ENCODE peak calls at places on chromosome X, in eight cellular contexts. Q is testis, I is uterus, Z is upper lobe of left lung, Y is body of pancreas, K is K562, O is right lobe of liver, R is spleen. E is an unnamed sample.

GRCh38 chrX:97876697-97877407 is 993.1 kb downstream of the RPA4 start:
- DNase-seq in Q (no peak), I (no peak), Z (no peak), Y (no peak), K (no peak), O (no peak), R (no peak), E (no peak)

GRCh38 chrX:133943507-133943906 is 41.9 kb downstream of the GPC3 start:
- DNase-seq in Q (no peak), I (no peak), Z (no peak), Y (no peak), K (no peak), O (no peak), R (no peak), E (no peak)

GRCh38 chrX:39574178-39574577 is 523.6 kb downstream of the BCOR start:
- DNase-seq in Q (no peak), I (no peak), Z (no peak), Y (no peak), K (peak), O (no peak), R (no peak), E (no peak)

GRCh38 chrX:129831486-129831885 is 12.2 kb downstream of the ZDHHC9 start:
- DNase-seq in Q (no peak), I (no peak), Z (no peak), Y (no peak), K (no peak), O (no peak), R (no peak), E (no peak)

GRCh38 chrX:72316408-72317079 is 10.8 kb upstream of the CITED1 start:
- DNase-seq in Q (no peak), I (no peak), Z (no peak), Y (peak), K (no peak), O (no peak), R (no peak), E (no peak)

GRCh38 chrX:6460893-6461490 is 73.9 kb downstream of the VCX3A start:
- DNase-seq in Q (no peak), I (no peak), Z (no peak), Y (no peak), K (no peak), O (no peak), R (no peak), E (no peak)

GRCh38 chrX:11406109-11406755 is 113.0 kb downstream of the AMELX start:
- DNase-seq in Q (no peak), I (no peak), Z (no peak), Y (no peak), K (no peak), O (no peak), R (no peak), E (no peak)

GRCh38 chrX:53281321-53281822 is at the start of gene IQSEC2:
- DNase-seq in Q (peak), I (peak), Z (peak), Y (peak), K (peak), O (peak), R (peak), E (peak)

GRCh38 chrX:47573334-47574095 is 8.7 kb upstream of the TIMP1 start:
- DNase-seq in Q (peak), I (peak), Z (no peak), Y (no peak), K (no peak), O (no peak), R (no peak), E (no peak)

GRCh38 chrX:153944140-153944799 is at the start of gene RENBP:
- DNase-seq in Q (peak), I (no peak), Z (no peak), Y (no peak), K (peak), O (peak), R (peak), E (peak)

GRCh38 chrX:153945956-153946909 is 1.8 kb upstream of the RENBP start:
- DNase-seq in Q (no peak), I (no peak), Z (no peak), Y (no peak), K (no peak), O (no peak), R (no peak), E (no peak)

GRCh38 chrX:153941331-153942252 is 2.9 kb downstream of the RENBP start:
- DNase-seq in Q (no peak), I (no peak), Z (no peak), Y (no peak), K (no peak), O (no peak), R (no peak), E (no peak)

GRCh38 chrX:153946910-153947769 is 2.7 kb upstream of the RENBP start:
- DNase-seq in Q (peak), I (no peak), Z (no peak), Y (peak), K (peak), O (peak), R (peak), E (peak)

DNA sequence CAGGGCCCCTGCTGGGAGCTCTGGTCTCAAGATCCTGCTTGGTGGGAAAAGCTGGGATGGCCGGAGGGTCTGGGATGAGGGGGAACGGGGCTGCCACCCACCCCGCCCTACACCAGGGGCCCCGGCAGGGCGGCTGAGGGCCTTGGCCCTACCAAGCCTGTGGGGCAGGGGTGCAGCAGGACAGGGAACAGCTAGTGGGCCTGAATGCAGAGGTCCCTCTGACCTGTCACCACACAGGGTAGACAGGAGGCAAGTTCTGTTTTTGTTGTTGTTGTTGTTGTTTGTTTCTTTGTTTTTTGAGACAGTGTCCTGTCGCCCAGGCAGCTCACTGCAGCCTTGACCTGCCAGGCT is 332 bp upstream of the RENBP start:
- DNase-seq in Q (no peak), I (no peak), Z (no peak), Y (no peak), K (no peak), O (no peak), R (no peak), E (no peak)
- H3K4me3 ChIP-seq in Q (no peak), I (no peak), Z (peak), Y (no peak), K (peak), O (no peak), R (peak), E (peak)

GRCh38 chrX:119871599-119872395 is at the start of the genes NDUFA1 and RNF113A:
- DNase-seq in Q (peak), I (peak), Z (peak), Y (peak), K (peak), O (peak), R (peak), E (peak)
- TF ChIP-seq POLR2A in Q (no peak), I (peak), Z (peak), Y (peak), K (peak), O (peak), R (peak), E (peak)

GRCh38 chrX:103734125-103734760 is 23.5 kb downstream of the TMEM31 start:
- DNase-seq in Q (no peak), I (no peak), Z (no peak), Y (no peak), K (no peak), O (no peak), R (no peak), E (no peak)
- H3K27ac ChIP-seq in Q (no peak), I (no peak), Z (no peak), Y (no peak), K (no peak), O (no peak), R (no peak), E (no peak)

DNA sequence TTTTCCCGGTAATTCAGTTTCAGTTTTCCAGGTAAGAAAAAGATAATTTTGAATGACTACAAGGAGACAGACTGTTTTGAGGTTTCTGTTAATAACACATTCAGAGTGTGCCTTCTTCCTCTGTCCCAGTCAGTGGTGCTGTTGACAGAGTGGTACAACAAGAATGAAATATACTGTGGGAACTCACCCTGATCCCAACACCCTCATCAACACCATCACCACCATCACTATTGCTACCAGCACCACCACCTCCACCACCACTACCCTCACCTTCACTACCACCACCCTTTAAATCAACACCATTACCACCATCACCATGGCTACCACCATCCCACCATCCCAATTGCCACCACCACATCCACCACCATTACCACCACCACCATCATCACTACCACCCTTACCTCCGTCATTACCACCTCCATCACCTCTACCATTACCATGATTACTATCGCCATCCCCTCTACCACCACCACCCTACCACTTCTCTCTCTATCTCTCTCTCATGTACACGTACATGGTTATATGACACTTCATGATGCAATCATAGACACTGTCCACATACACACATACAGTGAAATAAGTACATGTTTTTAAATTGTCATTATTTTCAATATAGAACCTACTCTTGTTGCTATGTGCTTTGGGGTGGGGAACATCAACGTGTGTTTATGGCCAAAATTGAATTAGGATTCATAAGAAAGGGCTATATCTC is 91.5 kb downstream of the MAMLD1 start:
- DNase-seq in Q (no peak), I (no peak), Z (no peak), Y (no peak), K (no peak), O (no peak), R (no peak), E (no peak)
- H3K4me3 ChIP-seq in Q (no peak), I (no peak), Z (no peak), Y (no peak), K (no peak), O (no peak), R (no peak), E (no peak)

DNA sequence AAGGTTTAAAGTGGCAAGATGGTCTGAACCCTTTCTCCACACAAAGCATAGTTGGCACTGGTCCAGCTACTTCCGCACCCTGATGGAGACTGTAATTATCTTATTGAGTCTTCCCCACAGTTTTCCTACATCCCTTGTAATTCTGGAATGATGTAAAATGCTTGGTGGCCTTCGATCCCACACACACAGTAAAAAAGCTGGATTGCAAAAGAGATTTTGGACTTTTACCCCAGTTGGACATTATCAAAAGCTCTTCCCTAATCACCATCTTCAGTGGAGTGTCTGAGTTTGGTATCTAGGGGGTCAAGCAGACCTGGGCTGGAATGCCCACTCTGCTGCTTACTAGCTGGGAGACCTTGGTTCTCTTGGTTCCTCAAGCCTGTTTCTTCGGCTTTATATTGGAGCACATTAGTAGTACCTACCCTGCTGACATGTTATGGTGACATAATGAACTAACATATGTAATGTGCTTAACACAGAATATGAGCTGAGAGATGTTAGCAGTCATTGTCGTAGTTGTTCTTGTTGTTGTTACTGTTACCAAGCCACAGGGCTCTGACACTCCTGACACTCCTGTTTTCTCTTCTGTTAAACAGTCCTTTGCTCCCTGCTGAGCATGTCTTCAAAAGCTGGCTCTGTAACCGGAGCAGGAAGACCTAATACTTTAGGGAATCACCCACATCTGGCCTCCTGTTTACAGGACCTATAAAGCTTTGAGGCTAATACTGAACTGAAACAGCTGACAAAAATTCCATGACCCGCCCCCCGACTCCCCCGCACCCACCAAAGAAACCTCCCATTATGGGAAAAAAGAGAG is 4.8 kb downstream of the SRPX2 start:
- DNase-seq in Q (no peak), I (peak), Z (no peak), Y (no peak), K (no peak), O (no peak), R (no peak), E (no peak)
- TF ChIP-seq POLR2A in Q (no peak), I (no peak), Z (no peak), Y (no peak), K (no peak), O (no peak), R (no peak), E (no peak)

GRCh38 chrX:37314526-37314925 is 34.6 kb upstream of the PRRG1 start:
- DNase-seq in Q (no peak), I (no peak), Z (no peak), Y (no peak), K (no peak), O (no peak), R (no peak), E (no peak)
- H3K27ac ChIP-seq in Q (no peak), I (no peak), Z (no peak), Y (no peak), K (no peak), O (no peak), R (no peak), E (no peak)